ENCODE peak calls at places on chromosome 16, in four cellular contexts. G is H9, F is mesendoderm, M is H1. B is an unnamed sample.

GRCh38 chr16:88904676-88905365 is 38.4 kb upstream of the PABPN1L start:
- DNase-seq in F (no peak), G (no peak), M (no peak), B (no peak)

GRCh38 chr16:68935008-68935407 is 91.7 kb downstream of the TANGO6 start:
- DNase-seq in M (no peak), G (no peak), F (no peak), B (no peak)

GRCh38 chr16:56450275-56450889 is 750 bp downstream of the NUDT21 start:
- DNase-seq in M (no peak), F (peak), G (no peak), B (peak)

GRCh38 chr16:324451-325334 is 27.8 kb downstream of the AXIN1 start:
- DNase-seq in G (no peak), M (no peak), F (no peak), B (no peak)

GRCh38 chr16:57684626-57685358 is 9.8 kb upstream of the DRC7 start:
- DNase-seq in F (no peak), M (no peak), G (no peak), B (no peak)

GRCh38 chr16:297832-298231 is 14.9 kb downstream of the PDIA2 start:
- DNase-seq in M (no peak), G (no peak), F (no peak), B (no peak)

GRCh38 chr16:67530013-67530939 is 1.6 kb downstream of the RIPOR1 start:
- DNase-seq in F (no peak), M (no peak), G (no peak), B (peak)

GRCh38 chr16:67177743-67178699 is 5.7 kb downstream of the MATCAP1 start:
- DNase-seq in G (peak), F (peak), M (peak), B (peak)

GRCh38 chr16:71421911-71422310 is 19.9 kb downstream of the TLE7 start:
- DNase-seq in M (no peak), F (peak), G (peak), B (no peak)

GRCh38 chr16:47568355-47568754 is 107.2 kb downstream of the PHKB start:
- DNase-seq in M (no peak), F (no peak), G (no peak), B (no peak)

GRCh38 chr16:30997000-30997886 is 12.2 kb downstream of the HSD3B7 start:
- DNase-seq in G (peak), M (peak), F (peak), B (peak)

GRCh38 chr16:5025171-5025632 is 8.5 kb downstream of the NAGPA start:
- DNase-seq in M (peak), F (peak), G (peak), B (no peak)

DNA sequence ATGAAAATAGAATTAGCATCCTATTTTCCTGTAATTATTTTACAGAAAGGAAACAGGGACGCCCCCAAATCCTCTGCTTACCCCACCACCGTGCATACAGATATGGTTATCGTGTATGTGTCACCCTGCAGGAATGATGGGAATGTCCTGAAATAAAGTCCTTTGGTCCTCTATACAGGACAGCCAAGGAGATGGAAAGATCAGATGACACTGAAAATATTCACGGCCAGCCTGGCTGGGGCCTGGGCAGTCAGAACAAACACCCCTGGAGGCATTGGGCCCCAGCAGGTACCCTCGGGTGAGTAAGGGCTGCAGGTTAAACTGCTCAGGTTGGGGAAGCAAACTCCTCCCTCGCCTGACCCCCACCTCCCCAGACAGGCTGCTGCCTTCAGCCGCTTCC is 368.0 kb downstream of the FOXL1 start:
- DNase-seq in G (no peak), M (peak), F (peak), B (peak)
- H3K56ac ChIP-seq in G (no peak), M (no peak), F (no peak), B (peak)

GRCh38 chr16:50144211-50144610 is 8.9 kb upstream of the TENT4B start:
- DNase-seq in F (no peak), M (no peak), G (no peak), B (no peak)
- H3K56ac ChIP-seq in F (no peak), M (no peak), G (no peak), B (no peak)

GRCh38 chr16:85171809-85172464 is 59.7 kb upstream of the CIBAR2 start:
- DNase-seq in G (no peak), M (no peak), F (no peak), B (no peak)
- H3K56ac ChIP-seq in G (no peak), M (no peak), F (peak), B (peak)

GRCh38 chr16:18984425-18985005 is 781 bp downstream of the TMC7 start:
- DNase-seq in G (no peak), F (no peak), M (no peak), B (no peak)

GRCh38 chr16:18975109-18975508 is 8.6 kb upstream of the TMC7 start:
- DNase-seq in F (no peak), M (no peak), G (no peak), B (no peak)

GRCh38 chr16:18983565-18984424 is at the start of gene TMC7:
- DNase-seq in G (peak), M (peak), F (peak), B (peak)

GRCh38 chr16:18979936-18980335 is 3.8 kb upstream of the TMC7 start:
- DNase-seq in M (no peak), F (no peak), G (no peak), B (no peak)
- H3K56ac ChIP-seq in M (no peak), F (no peak), G (no peak), B (no peak)

GRCh38 chr16:13798211-13798610 is 121.7 kb upstream of the ERCC4 start:
- DNase-seq in G (no peak), F (no peak), M (no peak), B (no peak)
- H3K56ac ChIP-seq in G (no peak), F (no peak), M (no peak), B (no peak)

DNA sequence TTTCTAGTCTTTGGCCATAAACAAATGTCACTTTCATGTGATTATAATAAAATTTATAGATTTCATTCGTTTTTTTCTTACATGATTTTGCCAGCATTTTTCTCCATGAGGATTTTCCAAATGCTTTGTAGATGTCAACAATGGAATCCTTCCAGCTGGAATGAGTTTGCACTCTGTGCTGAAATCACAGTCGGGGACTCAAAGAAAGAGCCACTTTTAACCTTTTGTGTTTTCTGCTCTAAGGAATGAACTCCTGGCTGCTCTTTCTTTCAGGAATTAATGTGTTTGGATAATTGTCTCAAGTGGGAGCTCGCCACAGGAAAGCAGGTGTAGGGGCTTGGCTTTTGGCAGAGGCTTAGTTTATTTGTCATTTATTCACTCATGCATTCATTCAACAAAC is 372.3 kb upstream of the SALL1 start:
- DNase-seq in M (no peak), F (no peak), G (no peak), B (peak)
- H3K56ac ChIP-seq in M (no peak), F (no peak), G (no peak), B (no peak)

DNA sequence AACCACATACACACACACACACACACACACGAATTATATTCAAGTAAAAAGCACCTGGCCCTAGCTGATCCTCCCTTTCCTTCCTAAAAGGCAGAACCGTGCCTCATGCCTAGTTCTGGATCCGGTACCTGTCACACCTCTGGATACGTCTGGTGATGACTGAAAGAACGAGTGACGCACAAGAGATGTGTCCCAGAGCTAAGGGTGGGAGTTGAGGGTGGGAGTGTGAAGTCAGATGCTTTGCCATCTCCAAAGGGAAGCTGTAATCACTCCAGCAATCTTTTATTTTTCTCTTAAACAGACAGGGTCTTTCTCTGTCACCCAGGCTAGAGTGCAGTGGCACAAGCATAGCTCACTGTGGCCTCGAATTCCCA is 26.5 kb upstream of the GSG1L start:
- DNase-seq in M (no peak), G (no peak), F (no peak), B (no peak)
- H3K56ac ChIP-seq in M (no peak), G (no peak), F (no peak), B (no peak)

DNA sequence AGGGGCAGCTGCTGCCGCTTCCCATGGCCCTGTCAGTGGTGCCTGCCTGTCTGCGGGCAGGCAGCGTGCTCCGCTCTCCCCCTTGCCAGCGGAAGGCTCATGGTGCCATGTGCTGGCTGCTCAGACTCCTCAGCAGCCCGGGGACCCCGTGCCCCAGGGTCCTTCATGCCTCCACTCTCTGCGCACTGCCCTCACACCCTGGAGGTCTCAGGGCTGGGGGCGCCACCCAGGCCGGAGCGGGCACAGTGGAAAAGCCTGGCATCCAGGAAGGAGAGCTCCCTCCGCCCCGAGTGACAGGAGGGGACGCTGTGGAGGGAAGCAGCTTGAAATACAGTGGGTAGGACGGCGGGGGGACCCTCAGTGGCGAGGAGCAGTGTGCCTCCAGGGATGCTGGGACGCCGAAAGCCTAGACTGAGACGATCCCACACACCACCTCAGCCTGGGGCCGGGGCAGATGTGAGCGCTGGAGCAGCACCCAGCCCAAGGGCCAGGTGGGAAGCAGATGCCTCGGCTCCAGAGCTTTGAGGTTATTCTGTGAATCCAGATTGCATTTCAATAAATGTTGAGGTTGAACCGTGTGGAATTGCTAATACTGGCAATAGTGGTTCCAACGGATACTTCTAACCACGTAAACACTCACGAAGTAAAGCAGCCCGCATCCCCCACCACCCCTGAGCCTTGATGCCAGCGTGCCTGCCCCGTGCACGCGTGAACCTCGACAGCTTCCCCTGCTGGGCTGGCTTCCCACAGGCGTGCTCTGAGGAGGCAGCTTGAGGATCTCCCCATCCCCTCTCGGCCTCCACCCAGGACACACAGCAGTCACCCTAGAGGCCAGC is 6.5 kb downstream of the TMEM204 start:
- DNase-seq in F (no peak), M (no peak), G (no peak), B (no peak)
- H3K56ac ChIP-seq in F (no peak), M (no peak), G (no peak), B (no peak)

B was measured in IMR-90.